ENCODE peak calls at places on chromosomes 6 and 20, in eight cellular contexts. One of them, this sample, is unnamed.

GRCh38 chr20:13915244-13915643 is 75.2 kb downstream of the SEL1L2 start:
- DNase-seq in DND-41: no peak
- DNase-seq in testis: no peak
- DNase-seq in pancreas: peak; percentile 18
- DNase-seq in psoas muscle: no peak
- DNase-seq in right atrium auricular region: no peak
- DNase-seq in ovary: no peak
- DNase-seq in heart left ventricle: no peak
- DNase-seq in this sample: no peak

GRCh38 chr6:77010931-77011542 is 452.3 kb downstream of the HTR1B start:
- DNase-seq in DND-41: no peak
- DNase-seq in testis: no peak
- DNase-seq in pancreas: no peak
- DNase-seq in psoas muscle: no peak
- DNase-seq in right atrium auricular region: no peak
- DNase-seq in ovary: no peak
- DNase-seq in heart left ventricle: no peak
- DNase-seq in this sample: no peak

GRCh38 chr20:49526056-49526455 is 41.9 kb downstream of the PTGIS start:
- DNase-seq in DND-41: no peak
- DNase-seq in testis: no peak
- DNase-seq in pancreas: no peak
- DNase-seq in psoas muscle: no peak
- DNase-seq in right atrium auricular region: no peak
- DNase-seq in ovary: no peak
- DNase-seq in heart left ventricle: no peak
- DNase-seq in this sample: no peak

GRCh38 chr20:53957421-53958172 is 112.8 kb downstream of the BCAS1 start:
- DNase-seq in DND-41: no peak
- DNase-seq in testis: no peak
- DNase-seq in pancreas: no peak
- DNase-seq in psoas muscle: no peak
- DNase-seq in right atrium auricular region: no peak
- DNase-seq in ovary: no peak
- DNase-seq in heart left ventricle: no peak
- DNase-seq in this sample: no peak

GRCh38 chr20:63096681-63097335 is 90.0 kb upstream of the BHLHE23 start:
- DNase-seq in DND-41: no peak
- DNase-seq in testis: peak; percentile 7
- DNase-seq in pancreas: no peak
- DNase-seq in psoas muscle: peak; percentile 29
- DNase-seq in right atrium auricular region: no peak
- DNase-seq in ovary: peak; percentile 7
- DNase-seq in heart left ventricle: no peak
- DNase-seq in this sample: no peak

GRCh38 chr6:44428682-44429081 is 41.2 kb downstream of the CDC5L start:
- DNase-seq in DND-41: no peak
- DNase-seq in testis: no peak
- DNase-seq in pancreas: no peak
- DNase-seq in psoas muscle: no peak
- DNase-seq in right atrium auricular region: no peak
- DNase-seq in ovary: no peak
- DNase-seq in heart left ventricle: no peak
- DNase-seq in this sample: no peak

GRCh38 chr6:30645989-30646388 is 944 bp upstream of the C6orf136 start:
- DNase-seq in DND-41: no peak
- DNase-seq in testis: no peak
- DNase-seq in pancreas: no peak
- DNase-seq in psoas muscle: no peak
- DNase-seq in right atrium auricular region: no peak
- DNase-seq in ovary: no peak
- DNase-seq in heart left ventricle: no peak
- DNase-seq in this sample: no peak

GRCh38 chr20:63119451-63120285 is 96.3 kb downstream of the YTHDF1 start:
- DNase-seq in DND-41: no peak
- DNase-seq in testis: no peak
- DNase-seq in pancreas: no peak
- DNase-seq in psoas muscle: peak; percentile 45
- DNase-seq in right atrium auricular region: no peak
- DNase-seq in ovary: no peak
- DNase-seq in heart left ventricle: peak; percentile 23
- DNase-seq in this sample: no peak

GRCh38 chr6:129124334-129124733 is 241.4 kb downstream of the LAMA2 start:
- DNase-seq in DND-41: no peak
- DNase-seq in testis: no peak
- DNase-seq in pancreas: no peak
- DNase-seq in psoas muscle: no peak
- DNase-seq in right atrium auricular region: no peak
- DNase-seq in ovary: no peak
- DNase-seq in heart left ventricle: no peak
- DNase-seq in this sample: no peak

GRCh38 chr20:17843246-17844132 is 125.1 kb downstream of the SNX5 start:
- DNase-seq in DND-41: no peak
- DNase-seq in testis: peak; percentile 48
- DNase-seq in pancreas: no peak
- DNase-seq in psoas muscle: no peak
- DNase-seq in right atrium auricular region: peak; percentile 75
- DNase-seq in ovary: peak; percentile 72
- DNase-seq in heart left ventricle: peak; percentile 72
- DNase-seq in this sample: peak; percentile 24

GRCh38 chr20:15179426-15180190 is 842.2 kb upstream of the FLRT3 start:
- DNase-seq in DND-41: no peak
- DNase-seq in testis: no peak
- DNase-seq in pancreas: no peak
- DNase-seq in psoas muscle: no peak
- DNase-seq in right atrium auricular region: no peak
- DNase-seq in ovary: no peak
- DNase-seq in heart left ventricle: no peak
- DNase-seq in this sample: no peak

GRCh38 chr6:131377112-131377511 is 195.9 kb upstream of the ARG1 start:
- DNase-seq in DND-41: no peak
- DNase-seq in testis: no peak
- DNase-seq in pancreas: no peak
- DNase-seq in psoas muscle: no peak
- DNase-seq in right atrium auricular region: no peak
- DNase-seq in ovary: no peak
- DNase-seq in heart left ventricle: no peak
- DNase-seq in this sample: no peak
- H3K27me3 ChIP-seq in DND-41: no peaks in the 10 kb centered on the region
- H3K27me3 ChIP-seq in testis: no peaks in the 10 kb centered on the region
- H3K27me3 ChIP-seq in pancreas: no peaks in the 10 kb centered on the region
- H3K27me3 ChIP-seq in psoas muscle: no peaks in the 10 kb centered on the region
- H3K27me3 ChIP-seq in right atrium auricular region: no peaks in the 10 kb centered on the region
- H3K27me3 ChIP-seq in ovary: no peaks in the 10 kb centered on the region
- H3K27me3 ChIP-seq in heart left ventricle: no peaks in the 10 kb centered on the region
- H3K27me3 ChIP-seq in this sample: no peaks in the 10 kb centered on the region

GRCh38 chr6:87174078-87174579 is 18.8 kb downstream of the ZNF292 start:
- DNase-seq in DND-41: no peak
- DNase-seq in testis: no peak
- DNase-seq in pancreas: no peak
- DNase-seq in psoas muscle: no peak
- DNase-seq in right atrium auricular region: no peak
- DNase-seq in ovary: no peak
- DNase-seq in heart left ventricle: no peak
- DNase-seq in this sample: no peak
- H3K4me1 ChIP-seq in DND-41: no peaks in the 10 kb centered on the region
- H3K4me1 ChIP-seq in testis: peaks cover 22% of the 10 kb centered on the region
- H3K4me1 ChIP-seq in pancreas: peaks cover 4% of the 10 kb centered on the region
- H3K4me1 ChIP-seq in psoas muscle: peaks cover 32% of the 10 kb centered on the region
- H3K4me1 ChIP-seq in right atrium auricular region: peaks cover 43% of the 10 kb centered on the region
- H3K4me1 ChIP-seq in ovary: peaks cover 4% of the 10 kb centered on the region
- H3K4me1 ChIP-seq in heart left ventricle: peaks cover 40% of the 10 kb centered on the region
- H3K4me1 ChIP-seq in this sample: peaks cover 32% of the 10 kb centered on the region

GRCh38 chr6:4805553-4806307 is 29.5 kb downstream of the CDYL start:
- DNase-seq in DND-41: peak; percentile 36
- DNase-seq in testis: peak; percentile 82
- DNase-seq in pancreas: peak; percentile 19
- DNase-seq in psoas muscle: peak; percentile 70
- DNase-seq in right atrium auricular region: no peak
- DNase-seq in ovary: peak; percentile 26
- DNase-seq in heart left ventricle: peak; percentile 47
- DNase-seq in this sample: no peak
- H3K9me3 ChIP-seq in DND-41: no peaks in the 10 kb centered on the region
- H3K9me3 ChIP-seq in testis: no peaks in the 10 kb centered on the region
- H3K9me3 ChIP-seq in pancreas: no peaks in the 10 kb centered on the region
- H3K9me3 ChIP-seq in psoas muscle: no peaks in the 10 kb centered on the region
- H3K9me3 ChIP-seq in right atrium auricular region: peaks cover 6% of the 10 kb centered on the region
- H3K9me3 ChIP-seq in ovary: no peaks in the 10 kb centered on the region
- H3K9me3 ChIP-seq in heart left ventricle: peaks cover 5% of the 10 kb centered on the region
- H3K9me3 ChIP-seq in this sample: no peaks in the 10 kb centered on the region

GRCh38 chr20:57588596-57588995 is 27.7 kb downstream of the PCK1 start:
- DNase-seq in DND-41: no peak
- DNase-seq in testis: no peak
- DNase-seq in pancreas: no peak
- DNase-seq in psoas muscle: no peak
- DNase-seq in right atrium auricular region: no peak
- DNase-seq in ovary: no peak
- DNase-seq in heart left ventricle: no peak
- DNase-seq in this sample: no peak

GRCh38 chr20:57587989-57588377 is 27.1 kb downstream of the PCK1 start:
- DNase-seq in DND-41: no peak
- DNase-seq in testis: no peak
- DNase-seq in pancreas: no peak
- DNase-seq in psoas muscle: no peak
- DNase-seq in right atrium auricular region: no peak
- DNase-seq in ovary: no peak
- DNase-seq in heart left ventricle: no peak
- DNase-seq in this sample: no peak

GRCh38 chr20:57586370-57586793 is 25.5 kb downstream of the PCK1 start:
- DNase-seq in DND-41: no peak
- DNase-seq in testis: no peak
- DNase-seq in pancreas: no peak
- DNase-seq in psoas muscle: no peak
- DNase-seq in right atrium auricular region: no peak
- DNase-seq in ovary: no peak
- DNase-seq in heart left ventricle: no peak
- DNase-seq in this sample: no peak

GRCh38 chr20:57586943-57587277 is 26.0 kb downstream of the PCK1 start:
- DNase-seq in DND-41: no peak
- DNase-seq in testis: no peak
- DNase-seq in pancreas: no peak
- DNase-seq in psoas muscle: no peak
- DNase-seq in right atrium auricular region: no peak
- DNase-seq in ovary: no peak
- DNase-seq in heart left ventricle: no peak
- DNase-seq in this sample: no peak

DNA sequence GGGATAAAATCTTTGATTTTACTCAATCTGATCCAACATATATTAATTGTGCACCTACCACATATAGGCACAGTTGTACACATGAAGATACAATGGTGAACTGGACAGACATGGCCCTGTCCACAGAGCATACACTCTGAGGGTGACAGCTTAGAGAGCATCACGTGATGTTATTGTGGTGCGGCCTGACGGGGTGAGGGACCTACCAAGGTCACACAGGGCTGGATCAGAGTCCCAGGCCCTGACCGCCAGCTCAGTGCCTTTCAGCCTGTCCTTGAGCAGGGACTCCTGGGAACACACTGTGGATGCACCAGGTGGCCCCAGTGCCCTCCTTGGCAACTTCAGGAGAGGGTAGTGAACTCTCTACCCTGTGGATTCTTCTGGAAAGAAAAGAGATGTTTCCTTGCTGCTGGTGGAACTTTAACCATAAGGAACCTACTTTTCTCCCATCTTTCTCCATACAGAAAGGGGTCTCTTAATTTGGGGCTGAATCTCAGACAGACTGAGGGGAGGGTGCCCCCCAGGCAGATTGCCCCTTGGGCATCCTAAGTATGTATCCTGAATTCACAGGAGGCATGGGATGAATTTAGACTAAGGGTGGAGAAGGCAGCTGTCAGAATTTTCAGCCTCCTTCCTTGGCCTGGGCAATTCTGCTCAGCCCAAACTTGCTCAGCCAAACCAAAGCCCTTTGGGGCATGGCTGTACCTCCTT is 26.5 kb downstream of the PCK1 start:
- DNase-seq in DND-41: no peak
- DNase-seq in testis: no peak
- DNase-seq in pancreas: no peak
- DNase-seq in psoas muscle: no peak
- DNase-seq in right atrium auricular region: no peak
- DNase-seq in ovary: no peak
- DNase-seq in heart left ventricle: no peak
- DNase-seq in this sample: no peak
- H3K27me3 ChIP-seq in DND-41: peaks cover 22% of the 10 kb centered on the region
- H3K27me3 ChIP-seq in testis: no peaks in the 10 kb centered on the region
- H3K27me3 ChIP-seq in pancreas: no peaks in the 10 kb centered on the region
- H3K27me3 ChIP-seq in psoas muscle: no peaks in the 10 kb centered on the region
- H3K27me3 ChIP-seq in right atrium auricular region: no peaks in the 10 kb centered on the region
- H3K27me3 ChIP-seq in ovary: no peaks in the 10 kb centered on the region
- H3K27me3 ChIP-seq in heart left ventricle: peaks cover 11% of the 10 kb centered on the region
- H3K27me3 ChIP-seq in this sample: peaks cover 2% of the 10 kb centered on the region

GRCh38 chr20:25604611-25605010 is 19.2 kb downstream of the NANP start:
- DNase-seq in DND-41: no peak
- DNase-seq in testis: no peak
- DNase-seq in pancreas: no peak
- DNase-seq in psoas muscle: no peak
- DNase-seq in right atrium auricular region: no peak
- DNase-seq in ovary: no peak
- DNase-seq in heart left ventricle: no peak
- DNase-seq in this sample: no peak
- H3K4me1 ChIP-seq in DND-41: no peaks in the 10 kb centered on the region
- H3K4me1 ChIP-seq in testis: no peaks in the 10 kb centered on the region
- H3K4me1 ChIP-seq in pancreas: no peaks in the 10 kb centered on the region
- H3K4me1 ChIP-seq in psoas muscle: no peaks in the 10 kb centered on the region
- H3K4me1 ChIP-seq in right atrium auricular region: no peaks in the 10 kb centered on the region
- H3K4me1 ChIP-seq in ovary: no peaks in the 10 kb centered on the region
- H3K4me1 ChIP-seq in heart left ventricle: no peaks in the 10 kb centered on the region
- H3K4me1 ChIP-seq in this sample: no peaks in the 10 kb centered on the region

DNA sequence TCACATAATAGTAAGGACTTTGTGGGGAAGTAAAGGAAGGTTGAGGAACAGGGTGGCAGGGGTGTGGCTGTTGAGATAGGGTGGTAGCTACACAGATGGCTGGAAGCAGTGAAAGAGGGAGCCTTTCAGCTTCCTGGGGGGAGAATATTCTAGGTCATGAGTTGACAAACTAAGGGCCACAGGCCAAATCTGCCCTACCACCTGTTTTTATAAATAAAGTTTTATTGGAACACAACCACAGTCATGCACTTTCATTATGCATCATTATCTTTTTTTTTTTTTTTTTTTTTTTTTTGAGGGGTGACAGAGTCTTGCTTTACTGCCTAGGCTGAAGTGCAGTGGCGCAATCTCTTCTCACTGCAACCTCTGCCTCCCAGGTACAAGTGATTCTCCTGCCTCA is 243.1 kb downstream of the NFATC2 start:
- DNase-seq in DND-41: no peak
- DNase-seq in testis: no peak
- DNase-seq in pancreas: no peak
- DNase-seq in psoas muscle: no peak
- DNase-seq in right atrium auricular region: no peak
- DNase-seq in ovary: no peak
- DNase-seq in heart left ventricle: no peak
- DNase-seq in this sample: no peak
- H3K9me3 ChIP-seq in DND-41: peaks cover 15% of the 10 kb centered on the region
- H3K9me3 ChIP-seq in testis: no peaks in the 10 kb centered on the region
- H3K9me3 ChIP-seq in pancreas: no peaks in the 10 kb centered on the region
- H3K9me3 ChIP-seq in psoas muscle: no peaks in the 10 kb centered on the region
- H3K9me3 ChIP-seq in right atrium auricular region: peaks cover 14% of the 10 kb centered on the region
- H3K9me3 ChIP-seq in ovary: no peaks in the 10 kb centered on the region
- H3K9me3 ChIP-seq in heart left ventricle: peaks cover 6% of the 10 kb centered on the region
- H3K9me3 ChIP-seq in this sample: no peaks in the 10 kb centered on the region

This sample was measured in CD8-positive, alpha-beta memory T cell.